ENCODE peak calls at places on chromosomes 3 and 15, in seven cellular contexts. One of them, this sample, is unnamed.
A peak's percentile ranks its signal among the peaks of the same experiment; 100 is the strongest.

GRCh38 chr3:116835658-116836057 is 126.1 kb downstream of the TUSC7 start:
- DNase-seq in left ventricle myocardium inferior: no peak
- DNase-seq in fibroblast of the aortic adventitia: no peak
- DNase-seq in astrocyte: no peak
- DNase-seq in SJSA1: no peak
- DNase-seq in GM23338: no peak
- DNase-seq in NB4: no peak
- DNase-seq in this sample: no peak

GRCh38 chr3:57434041-57434440 is 110.1 kb downstream of the DNAH12 start:
- DNase-seq in left ventricle myocardium inferior: no peak
- DNase-seq in fibroblast of the aortic adventitia: peak; percentile 59
- DNase-seq in astrocyte: peak; percentile 15
- DNase-seq in SJSA1: no peak
- DNase-seq in GM23338: peak; percentile 79
- DNase-seq in NB4: peak; percentile 10
- DNase-seq in this sample: no peak

GRCh38 chr15:80967451-80967850 is 22.2 kb downstream of the MESD start:
- DNase-seq in left ventricle myocardium inferior: no peak
- DNase-seq in fibroblast of the aortic adventitia: peak; percentile 89
- DNase-seq in astrocyte: peak; percentile 87
- DNase-seq in SJSA1: no peak
- DNase-seq in GM23338: peak; percentile 95
- DNase-seq in NB4: no peak
- DNase-seq in this sample: no peak

GRCh38 chr3:186224211-186224610 is 115.3 kb upstream of the ETV5 start:
- DNase-seq in left ventricle myocardium inferior: no peak
- DNase-seq in fibroblast of the aortic adventitia: no peak
- DNase-seq in astrocyte: no peak
- DNase-seq in SJSA1: no peak
- DNase-seq in GM23338: no peak
- DNase-seq in NB4: no peak
- DNase-seq in this sample: no peak

GRCh38 chr3:155753038-155753647 is 8.3 kb upstream of the PLCH1 start:
- DNase-seq in left ventricle myocardium inferior: no peak
- DNase-seq in fibroblast of the aortic adventitia: peak; percentile 55
- DNase-seq in astrocyte: no peak
- DNase-seq in SJSA1: no peak
- DNase-seq in GM23338: peak; percentile 60
- DNase-seq in NB4: peak; percentile 61
- DNase-seq in this sample: no peak

GRCh38 chr3:163368168-163368567 is 1710.1 kb downstream of the SI start:
- DNase-seq in left ventricle myocardium inferior: no peak
- DNase-seq in fibroblast of the aortic adventitia: no peak
- DNase-seq in astrocyte: no peak
- DNase-seq in SJSA1: no peak
- DNase-seq in GM23338: no peak
- DNase-seq in NB4: no peak
- DNase-seq in this sample: no peak

GRCh38 chr15:77901921-77902750 is 175.4 kb downstream of the TBC1D2B start:
- DNase-seq in left ventricle myocardium inferior: no peak
- DNase-seq in fibroblast of the aortic adventitia: no peak
- DNase-seq in astrocyte: no peak
- DNase-seq in SJSA1: no peak
- DNase-seq in GM23338: peak; percentile 37
- DNase-seq in NB4: peak; percentile 51
- DNase-seq in this sample: peak; percentile 5

GRCh38 chr15:64894395-64895056 is 17.2 kb upstream of the ANKDD1A start:
- DNase-seq in left ventricle myocardium inferior: no peak
- DNase-seq in fibroblast of the aortic adventitia: no peak
- DNase-seq in astrocyte: no peak
- DNase-seq in SJSA1: no peak
- DNase-seq in GM23338: peak; percentile 82
- DNase-seq in NB4: peak; percentile 53
- DNase-seq in this sample: no peak

GRCh38 chr3:88150371-88150770 is 612 bp downstream of the C3orf38 start:
- DNase-seq in left ventricle myocardium inferior: no peak
- DNase-seq in fibroblast of the aortic adventitia: peak; percentile 39
- DNase-seq in astrocyte: peak; percentile 4
- DNase-seq in SJSA1: no peak
- DNase-seq in GM23338: no peak
- DNase-seq in NB4: peak; percentile 44
- DNase-seq in this sample: no peak

GRCh38 chr15:99131441-99132023 is 26.7 kb downstream of the SYNM start:
- DNase-seq in left ventricle myocardium inferior: no peak
- DNase-seq in fibroblast of the aortic adventitia: no peak
- DNase-seq in astrocyte: no peak
- DNase-seq in SJSA1: peak; percentile 84
- DNase-seq in GM23338: no peak
- DNase-seq in NB4: no peak
- DNase-seq in this sample: no peak

GRCh38 chr3:169945313-169945712 is 21.3 kb upstream of the SEC62 start:
- DNase-seq in left ventricle myocardium inferior: peak; percentile 19
- DNase-seq in fibroblast of the aortic adventitia: no peak
- DNase-seq in astrocyte: no peak
- DNase-seq in SJSA1: no peak
- DNase-seq in GM23338: no peak
- DNase-seq in NB4: peak; percentile 93
- DNase-seq in this sample: no peak

GRCh38 chr3:169939320-169939719 is 27.3 kb upstream of the SEC62 start:
- DNase-seq in left ventricle myocardium inferior: no peak
- DNase-seq in fibroblast of the aortic adventitia: no peak
- DNase-seq in astrocyte: no peak
- DNase-seq in SJSA1: no peak
- DNase-seq in GM23338: no peak
- DNase-seq in NB4: no peak
- DNase-seq in this sample: no peak

GRCh38 chr3:169946336-169946735 is 20.3 kb upstream of the SEC62 start:
- DNase-seq in left ventricle myocardium inferior: no peak
- DNase-seq in fibroblast of the aortic adventitia: no peak
- DNase-seq in astrocyte: no peak
- DNase-seq in SJSA1: no peak
- DNase-seq in GM23338: no peak
- DNase-seq in NB4: no peak
- DNase-seq in this sample: no peak

GRCh38 chr3:169939751-169940150 is 26.9 kb upstream of the SEC62 start:
- DNase-seq in left ventricle myocardium inferior: no peak
- DNase-seq in fibroblast of the aortic adventitia: no peak
- DNase-seq in astrocyte: no peak
- DNase-seq in SJSA1: no peak
- DNase-seq in GM23338: no peak
- DNase-seq in NB4: no peak
- DNase-seq in this sample: no peak

DNA sequence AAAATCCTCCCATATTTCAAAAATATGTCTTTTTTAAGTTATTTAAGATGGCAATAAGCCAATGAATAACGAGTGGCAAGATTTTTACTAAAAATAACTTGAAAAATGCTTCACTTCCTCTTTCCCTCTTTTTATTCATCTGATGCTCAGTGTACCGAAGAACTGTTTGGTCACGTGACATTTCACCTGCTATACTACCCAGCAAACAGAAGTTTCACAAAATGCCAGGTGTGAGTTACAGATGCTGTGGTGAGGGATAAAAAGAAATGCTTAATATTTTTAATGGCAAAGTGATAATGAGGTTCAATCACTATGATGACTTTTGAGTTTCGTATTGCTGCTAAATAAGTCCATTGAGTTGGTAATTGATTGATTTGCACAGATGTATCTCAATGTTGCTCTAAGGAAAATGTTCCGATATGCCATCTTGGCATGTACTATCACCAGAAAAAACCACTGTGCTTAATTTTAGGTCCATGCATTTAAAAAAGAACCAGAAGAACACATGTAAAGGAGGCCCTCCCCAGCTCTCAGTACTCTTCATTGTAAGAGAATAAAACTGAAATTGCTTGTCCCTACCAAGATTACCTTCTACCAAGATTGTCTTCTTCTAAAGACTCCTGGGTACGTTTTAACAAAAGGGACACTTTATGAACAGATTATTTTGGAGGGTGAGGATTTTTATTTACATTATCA is 26.0 kb upstream of the SEC62 start:
- DNase-seq in left ventricle myocardium inferior: no peak
- DNase-seq in fibroblast of the aortic adventitia: no peak
- DNase-seq in astrocyte: no peak
- DNase-seq in SJSA1: no peak
- DNase-seq in GM23338: no peak
- DNase-seq in NB4: no peak
- DNase-seq in this sample: no peak
- H3K4me3 ChIP-seq in left ventricle myocardium inferior: no peak overlapping the region
- H3K4me3 ChIP-seq in fibroblast of the aortic adventitia: no peak overlapping the region
- H3K4me3 ChIP-seq in astrocyte: no peak overlapping the region
- H3K4me3 ChIP-seq in SJSA1: no peak overlapping the region
- H3K4me3 ChIP-seq in GM23338: no peak overlapping the region
- H3K4me3 ChIP-seq in NB4: no peak overlapping the region
- H3K4me3 ChIP-seq in this sample: no peak overlapping the region

GRCh38 chr3:61378321-61378720 is 127.1 kb upstream of the FHIT start:
- DNase-seq in left ventricle myocardium inferior: no peak
- DNase-seq in fibroblast of the aortic adventitia: no peak
- DNase-seq in astrocyte: peak; percentile 10
- DNase-seq in SJSA1: no peak
- DNase-seq in GM23338: no peak
- DNase-seq in NB4: no peak
- DNase-seq in this sample: no peak

GRCh38 chr3:61371123-61371522 is 119.9 kb upstream of the FHIT start:
- DNase-seq in left ventricle myocardium inferior: no peak
- DNase-seq in fibroblast of the aortic adventitia: no peak
- DNase-seq in astrocyte: no peak
- DNase-seq in SJSA1: no peak
- DNase-seq in GM23338: peak; percentile 56
- DNase-seq in NB4: peak; percentile 35
- DNase-seq in this sample: no peak

GRCh38 chr3:61372723-61373122 is 121.5 kb upstream of the FHIT start:
- DNase-seq in left ventricle myocardium inferior: no peak
- DNase-seq in fibroblast of the aortic adventitia: no peak
- DNase-seq in astrocyte: no peak
- DNase-seq in SJSA1: no peak
- DNase-seq in GM23338: no peak
- DNase-seq in NB4: no peak
- DNase-seq in this sample: no peak
- H3K4me3 ChIP-seq in left ventricle myocardium inferior: no peak overlapping the region
- H3K4me3 ChIP-seq in fibroblast of the aortic adventitia: no peak overlapping the region
- H3K4me3 ChIP-seq in astrocyte: no peak overlapping the region
- H3K4me3 ChIP-seq in SJSA1: no peak overlapping the region
- H3K4me3 ChIP-seq in GM23338: no peak overlapping the region
- H3K4me3 ChIP-seq in NB4: no peak overlapping the region
- H3K4me3 ChIP-seq in this sample: no peak overlapping the region

DNA sequence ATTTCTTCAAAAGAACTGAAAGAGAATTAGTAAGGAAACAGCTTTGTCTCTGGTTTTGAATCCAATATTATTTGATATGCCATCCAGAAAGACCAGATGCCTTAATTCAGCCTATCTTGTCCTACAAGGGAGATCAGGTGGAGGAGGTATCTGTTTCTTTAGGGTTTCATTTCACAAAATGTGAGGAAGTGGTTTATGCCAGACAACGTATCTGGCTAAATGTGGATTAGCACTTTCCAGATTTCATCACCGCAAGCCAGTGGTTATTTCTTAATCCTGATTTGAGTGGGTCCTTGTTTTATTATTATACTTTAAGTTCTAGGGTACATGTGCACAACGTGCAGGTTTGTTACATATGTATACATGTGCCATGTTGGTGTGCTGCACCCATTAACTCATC is 271.1 kb downstream of the EBLN2 start:
- DNase-seq in left ventricle myocardium inferior: no peak
- DNase-seq in fibroblast of the aortic adventitia: no peak
- DNase-seq in astrocyte: no peak
- DNase-seq in SJSA1: no peak
- DNase-seq in GM23338: no peak
- DNase-seq in NB4: peak; percentile 46
- DNase-seq in this sample: no peak
- H3K4me3 ChIP-seq in left ventricle myocardium inferior: no peak overlapping the region
- H3K4me3 ChIP-seq in fibroblast of the aortic adventitia: no peak overlapping the region
- H3K4me3 ChIP-seq in astrocyte: no peak overlapping the region
- H3K4me3 ChIP-seq in SJSA1: no peak overlapping the region
- H3K4me3 ChIP-seq in GM23338: no peak overlapping the region
- H3K4me3 ChIP-seq in NB4: no peak overlapping the region
- H3K4me3 ChIP-seq in this sample: no peak overlapping the region

GRCh38 chr3:141710888-141711616 is 27.0 kb upstream of the RNF7 start:
- DNase-seq in left ventricle myocardium inferior: no peak
- DNase-seq in fibroblast of the aortic adventitia: peak; percentile 97
- DNase-seq in astrocyte: peak; percentile 91
- DNase-seq in SJSA1: no peak
- DNase-seq in GM23338: no peak
- DNase-seq in NB4: no peak
- DNase-seq in this sample: no peak
- H3K4me3 ChIP-seq in left ventricle myocardium inferior: no peak overlapping the region
- H3K4me3 ChIP-seq in fibroblast of the aortic adventitia: no peak overlapping the region
- H3K4me3 ChIP-seq in astrocyte: no peak overlapping the region
- H3K4me3 ChIP-seq in SJSA1: no peak overlapping the region
- H3K4me3 ChIP-seq in GM23338: no peak overlapping the region
- H3K4me3 ChIP-seq in NB4: no peak overlapping the region
- H3K4me3 ChIP-seq in this sample: no peak overlapping the region

GRCh38 chr15:68793776-68794175 is 26.9 kb downstream of the ANP32A start:
- DNase-seq in left ventricle myocardium inferior: no peak
- DNase-seq in fibroblast of the aortic adventitia: no peak
- DNase-seq in astrocyte: no peak
- DNase-seq in SJSA1: no peak
- DNase-seq in GM23338: no peak
- DNase-seq in NB4: no peak
- DNase-seq in this sample: no peak

GRCh38 chr15:68794307-68794706 is 26.4 kb downstream of the ANP32A start:
- DNase-seq in left ventricle myocardium inferior: no peak
- DNase-seq in fibroblast of the aortic adventitia: no peak
- DNase-seq in astrocyte: no peak
- DNase-seq in SJSA1: no peak
- DNase-seq in GM23338: no peak
- DNase-seq in NB4: no peak
- DNase-seq in this sample: no peak

GRCh38 chr15:68794869-68795268 is 25.8 kb downstream of the ANP32A start:
- DNase-seq in left ventricle myocardium inferior: no peak
- DNase-seq in fibroblast of the aortic adventitia: no peak
- DNase-seq in astrocyte: no peak
- DNase-seq in SJSA1: no peak
- DNase-seq in GM23338: no peak
- DNase-seq in NB4: no peak
- DNase-seq in this sample: no peak

GRCh38 chr15:68796576-68796975 is 24.1 kb downstream of the ANP32A start:
- DNase-seq in left ventricle myocardium inferior: no peak
- DNase-seq in fibroblast of the aortic adventitia: no peak
- DNase-seq in astrocyte: no peak
- DNase-seq in SJSA1: no peak
- DNase-seq in GM23338: no peak
- DNase-seq in NB4: no peak
- DNase-seq in this sample: no peak

GRCh38 chr15:68795298-68795848 is 25.3 kb downstream of the ANP32A start:
- DNase-seq in left ventricle myocardium inferior: peak; percentile 93
- DNase-seq in fibroblast of the aortic adventitia: peak; percentile 71
- DNase-seq in astrocyte: peak; percentile 74
- DNase-seq in SJSA1: no peak
- DNase-seq in GM23338: peak; percentile 97
- DNase-seq in NB4: no peak
- DNase-seq in this sample: peak; percentile 85
- H3K4me3 ChIP-seq in left ventricle myocardium inferior: peak overlapping the region; percentile 42
- H3K4me3 ChIP-seq in fibroblast of the aortic adventitia: no peak overlapping the region
- H3K4me3 ChIP-seq in astrocyte: no peak overlapping the region
- H3K4me3 ChIP-seq in SJSA1: no peak overlapping the region
- H3K4me3 ChIP-seq in GM23338: peak overlapping the region; percentile 32
- H3K4me3 ChIP-seq in NB4: no peak overlapping the region
- H3K4me3 ChIP-seq in this sample: peak overlapping the region; percentile 9